ENCODE peak calls at places on chromosomes 13 and 19, in four cellular contexts. E is K562, X is GM12878, Q is IMR-90. B is an unnamed sample.

GRCh38 chr19:40739030-40739839 is 11.0 kb downstream of the ACTMAP start:
- DNase-seq in E (no peak), Q (no peak), X (no peak), B (no peak)

GRCh38 chr19:51368366-51369282 is at the start of gene CLDND2:
- DNase-seq in E (peak), X (no peak), Q (no peak), B (no peak)

GRCh38 chr13:60627071-60627686 is 230.2 kb downstream of the TDRD3 start:
- DNase-seq in Q (peak), X (no peak), E (peak), B (peak)

GRCh38 chr13:64429691-64430090 is 2800.4 kb downstream of the PCDH9 start:
- DNase-seq in Q (no peak), E (no peak), X (no peak), B (no peak)

GRCh38 chr13:42821437-42821836 is 40.1 kb downstream of the FAM216B start:
- DNase-seq in X (no peak), Q (peak), E (no peak), B (no peak)

GRCh38 chr13:48251616-48252081 is 18.6 kb downstream of the ITM2B start:
- DNase-seq in X (no peak), E (no peak), Q (peak), B (no peak)

GRCh38 chr13:19772306-19772705 is 10.4 kb downstream of the PSPC1 start:
- DNase-seq in E (no peak), X (no peak), Q (peak), B (no peak)

GRCh38 chr13:53885997-53886396 is 857.4 kb downstream of the OLFM4 start:
- DNase-seq in Q (no peak), X (no peak), E (no peak), B (no peak)

GRCh38 chr13:51419015-51419636 is 33.7 kb downstream of the INTS6 start:
- DNase-seq in E (no peak), Q (no peak), X (no peak), B (no peak)

GRCh38 chr13:43908156-43909126 is 28.7 kb downstream of the LACC1 start:
- DNase-seq in E (no peak), X (no peak), Q (peak), B (no peak)

GRCh38 chr13:38386421-38386820 is 36.8 kb downstream of the UFM1 start:
- DNase-seq in Q (peak), E (no peak), X (no peak), B (no peak)

GRCh38 chr13:26022538-26023292 is 29.1 kb downstream of the SHISA2 start:
- DNase-seq in Q (peak), X (no peak), E (no peak), B (peak)

GRCh38 chr19:58397533-58398037 is 2.1 kb downstream of the RNF225 start:
- DNase-seq in X (no peak), Q (no peak), E (no peak), B (no peak)

GRCh38 chr19:23554548-23554947 is 132.5 kb downstream of the ZNF675 start:
- DNase-seq in X (no peak), Q (no peak), E (no peak), B (no peak)

GRCh38 chr13:47611664-47612288 is 389.3 kb downstream of the SUCLA2 start:
- DNase-seq in X (no peak), Q (peak), E (no peak), B (no peak)

GRCh38 chr19:35856546-35857149 is at the start of gene KIRREL2:
- DNase-seq in E (no peak), X (no peak), Q (no peak), B (no peak)

GRCh38 chr19:28670894-28671293 is 542.1 kb downstream of the UQCRFS1 start:
- DNase-seq in E (no peak), X (no peak), Q (no peak), B (no peak)

GRCh38 chr19:45528744-45529453 is 21.6 kb downstream of the VASP start:
- DNase-seq in E (peak), Q (no peak), X (no peak), B (no peak)

GRCh38 chr13:28043224-28043623 is 54.7 kb upstream of the URAD start:
- DNase-seq in E (no peak), X (no peak), Q (no peak), B (no peak)

GRCh38 chr13:44004881-44005280 is 125.2 kb downstream of the LACC1 start:
- DNase-seq in X (no peak), Q (peak), E (no peak), B (no peak)

GRCh38 chr13:113947321-113948033 is 26.4 kb downstream of the C13orf46 start:
- DNase-seq in Q (peak), X (no peak), E (peak), B (no peak)

GRCh38 chr13:51726446-51727185 is 77.3 kb downstream of the DHRS12 start:
- DNase-seq in X (no peak), Q (peak), E (no peak), B (no peak)

GRCh38 chr13:60229708-60230272 is 66.1 kb upstream of the DIAPH3 start:
- DNase-seq in Q (no peak), E (no peak), X (no peak), B (no peak)

GRCh38 chr13:47934371-47934770 is 66.7 kb downstream of the SUCLA2 start:
- DNase-seq in Q (no peak), E (no peak), X (no peak), B (no peak)

GRCh38 chr19:38478273-38478971 is 44.9 kb downstream of the RYR1 start:
- DNase-seq in E (peak), Q (no peak), X (no peak), B (peak)

GRCh38 chr19:38115264-38115802 is 108.7 kb downstream of the DPF1 start:
- DNase-seq in X (no peak), E (no peak), Q (no peak), B (no peak)

GRCh38 chr19:2274185-2274711 is 7.7 kb downstream of the PEAK3 start:
- DNase-seq in E (no peak), Q (no peak), X (no peak), B (no peak)

GRCh38 chr19:3695124-3695733 is 5.0 kb downstream of the PIP5K1C start:
- DNase-seq in Q (no peak), X (no peak), E (no peak), B (no peak)

GRCh38 chr13:79141082-79141481 is 265.0 kb downstream of the RBM26 start:
- DNase-seq in Q (no peak), E (no peak), X (no peak), B (no peak)

DNA sequence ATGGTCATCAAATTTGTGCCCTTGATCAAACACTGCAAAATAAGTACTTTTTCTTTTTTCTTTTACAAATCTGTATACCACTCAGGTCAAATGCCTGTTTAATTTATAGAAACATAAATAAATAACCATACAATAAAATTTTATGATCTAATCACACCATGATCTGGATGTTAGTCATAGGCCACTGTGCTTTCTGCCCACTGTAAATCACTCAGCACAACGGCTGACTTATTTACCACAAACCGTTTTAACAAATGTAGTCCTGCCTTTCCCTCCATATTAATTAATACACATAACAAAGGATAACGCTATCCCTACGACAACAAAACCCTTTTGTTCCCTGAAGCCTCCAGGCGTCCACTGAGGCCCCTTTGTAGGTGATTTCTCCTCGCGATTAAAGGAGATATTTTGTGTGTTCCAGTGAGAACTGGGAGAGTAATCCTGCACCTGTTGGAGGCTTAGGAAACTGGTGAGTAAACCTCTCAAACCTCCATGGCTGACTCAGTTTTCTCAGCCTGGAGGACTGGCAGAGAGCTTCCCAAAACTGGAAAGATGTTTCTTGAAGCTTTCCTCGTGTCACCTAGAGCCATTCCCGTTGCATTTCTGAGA is 477.1 kb upstream of the SGCG start:
- DNase-seq in Q (no peak), E (no peak), X (no peak), B (peak)
- TF ChIP-seq BHLHE40 in Q (no peak), E (no peak), X (no peak), B (no peak)

GRCh38 chr19:33317522-33317921 is 15.2 kb upstream of the CEBPA start:
- DNase-seq in Q (no peak), E (no peak), X (no peak), B (no peak)
- TF ChIP-seq BHLHE40 in Q (no peak), E (no peak), X (no peak), B (no peak)

DNA sequence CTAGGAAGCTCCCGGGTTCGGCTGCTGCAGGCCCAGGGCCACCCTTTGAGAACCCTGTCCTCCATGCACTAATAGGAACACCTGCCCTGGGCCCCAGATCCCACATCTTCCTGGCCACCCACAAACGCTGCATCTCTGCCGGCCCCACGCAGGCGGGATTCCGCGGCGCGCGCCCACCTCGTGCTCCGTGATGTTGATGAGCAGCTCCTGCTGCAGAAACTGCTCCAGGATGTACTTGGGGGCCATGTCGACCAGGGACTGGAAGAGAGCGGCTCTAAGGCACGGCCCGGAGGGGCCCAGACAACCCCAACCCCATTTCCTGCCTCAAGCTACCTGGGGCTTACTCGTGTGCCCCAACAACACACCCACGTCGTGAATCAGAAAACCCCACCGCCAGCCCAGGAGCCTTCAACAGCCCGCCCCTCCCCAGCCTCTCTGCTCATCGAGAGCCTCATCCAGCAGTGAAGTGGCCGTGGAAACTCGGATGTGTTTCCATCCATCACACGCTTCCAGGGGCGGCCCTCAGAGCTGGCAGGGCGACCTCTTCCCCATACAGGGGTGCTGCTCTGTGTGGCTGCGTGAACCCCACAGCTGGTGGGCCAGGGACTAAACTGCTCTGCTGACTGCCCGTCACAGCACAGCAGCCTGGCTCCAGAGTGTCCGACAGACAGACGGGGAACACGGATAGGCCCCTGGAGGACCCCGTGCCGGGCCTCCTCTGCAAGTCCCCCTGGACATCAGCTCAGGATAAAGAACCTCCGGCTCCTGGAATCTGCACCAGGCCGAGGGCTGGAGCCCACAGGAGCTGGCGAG is 4.2 kb downstream of the POLR2E start:
- DNase-seq in Q (no peak), X (no peak), E (no peak), B (no peak)
- TF ChIP-seq BHLHE40 in Q (no peak), X (no peak), E (no peak), B (no peak)

GRCh38 chr13:41693434-41693833 is 236.1 kb downstream of the RGCC start:
- DNase-seq in X (no peak), Q (no peak), E (no peak), B (no peak)

GRCh38 chr13:41699759-41700158 is 242.4 kb downstream of the RGCC start:
- DNase-seq in E (no peak), Q (no peak), X (no peak), B (no peak)

GRCh38 chr13:41694902-41695301 is 237.6 kb downstream of the RGCC start:
- DNase-seq in Q (peak), X (peak), E (no peak), B (peak)

GRCh38 chr13:41697578-41697977 is 240.2 kb downstream of the RGCC start:
- DNase-seq in Q (no peak), X (no peak), E (no peak), B (no peak)

DNA sequence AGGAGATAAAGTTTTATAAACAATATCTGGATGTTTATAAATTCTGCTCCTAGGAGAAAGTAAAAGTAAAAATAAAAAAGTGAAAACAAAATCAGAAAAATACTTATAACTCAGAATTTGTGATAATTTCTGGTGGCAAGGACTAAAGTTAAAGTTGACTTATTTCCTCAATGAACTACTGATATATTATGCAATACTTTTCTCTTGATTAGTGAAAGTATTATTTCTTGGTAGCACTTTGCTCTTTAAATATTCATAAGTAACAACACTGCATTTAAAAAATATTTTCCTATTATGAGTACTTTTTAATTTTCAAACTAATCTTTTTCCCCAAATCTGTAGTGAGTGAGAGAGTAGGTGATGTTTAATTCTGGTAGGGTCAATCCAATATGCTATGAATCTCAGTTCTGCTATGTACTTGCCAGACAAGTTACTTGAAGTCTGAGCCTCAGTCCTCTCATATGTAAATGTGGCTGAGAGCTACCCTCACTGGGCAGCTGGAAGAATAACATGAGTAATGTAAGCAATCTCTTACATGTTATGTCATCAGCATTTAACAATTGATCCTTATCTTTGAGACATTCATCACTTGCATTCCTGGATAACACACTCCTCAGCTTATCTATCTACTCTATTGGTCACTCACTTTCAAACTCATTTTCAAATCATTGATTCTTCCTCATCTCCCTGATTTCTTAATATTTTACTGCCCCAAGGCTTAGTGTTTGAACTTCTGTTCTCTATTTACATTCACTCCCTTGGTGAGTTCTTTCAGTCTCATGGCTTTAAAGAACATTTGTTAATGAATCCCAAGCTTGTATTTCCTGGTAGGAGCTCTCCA is 239.0 kb downstream of the RGCC start:
- DNase-seq in E (no peak), Q (peak), X (no peak), B (peak)
- TF ChIP-seq BHLHE40 in E (no peak), Q (no peak), X (no peak), B (no peak)

GRCh38 chr19:5792224-5792623 is 1.3 kb upstream of the DUS3L start:
- DNase-seq in Q (no peak), X (no peak), E (no peak), B (no peak)

GRCh38 chr19:5789201-5789795 is 1.7 kb downstream of the DUS3L start:
- DNase-seq in Q (no peak), E (no peak), X (no peak), B (no peak)

GRCh38 chr19:5789886-5790572 is 934 bp downstream of the DUS3L start:
- DNase-seq in X (no peak), E (no peak), Q (no peak), B (no peak)

GRCh38 chr19:5793188-5793587 is 2.2 kb upstream of the DUS3L start:
- DNase-seq in E (no peak), Q (no peak), X (no peak), B (no peak)

GRCh38 chr19:5790573-5791520 is at the start of gene DUS3L:
- DNase-seq in E (peak), X (peak), Q (peak), B (peak)
- TF ChIP-seq BHLHE40 in E (peak), X (peak), Q (peak), B (no peak)

GRCh38 chr19:16040642-16041041 is 35.7 kb upstream of the TPM4 start:
- DNase-seq in Q (peak), X (no peak), E (no peak), B (no peak)
- TF ChIP-seq BHLHE40 in Q (no peak), X (no peak), E (no peak), B (no peak)